ENCODE peak calls at places on chromosomes 13 and 19, in ten cellular contexts. One of them, this sample, is unnamed.

GRCh38 chr19:2016041-2016807 is 710 bp upstream of the BTBD2 start:
- DNase-seq in astrocyte of the spinal cord: peak; percentile 80
- DNase-seq in adrenal gland: peak; percentile 87
- DNase-seq in retinal pigment epithelial cell: no peak
- DNase-seq in AG04450: peak; percentile 63
- DNase-seq in CD8-positive, alpha-beta T cell: peak; percentile 57
- DNase-seq in heart right ventricle: peak; percentile 85
- DNase-seq in endothelial cell of umbilical vein: peak; percentile 42
- DNase-seq in thoracic aorta: peak; percentile 68
- DNase-seq in fibroblast of mammary gland: peak; percentile 86
- DNase-seq in this sample: peak; percentile 63

GRCh38 chr13:99083976-99084375 is 106.1 kb upstream of the DOCK9 start:
- DNase-seq in astrocyte of the spinal cord: no peak
- DNase-seq in endothelial cell of umbilical vein: no peak
- DNase-seq in retinal pigment epithelial cell: no peak
- DNase-seq in AG04450: no peak
- DNase-seq in fibroblast of mammary gland: no peak
- DNase-seq in adrenal gland: no peak
- DNase-seq in thoracic aorta: no peak
- DNase-seq in CD8-positive, alpha-beta T cell: peak; percentile 15
- DNase-seq in heart right ventricle: no peak
- DNase-seq in this sample: no peak

GRCh38 chr19:45462174-45462573 is 5.6 kb upstream of the FOSB start:
- DNase-seq in CD8-positive, alpha-beta T cell: no peak
- DNase-seq in heart right ventricle: no peak
- DNase-seq in adrenal gland: no peak
- DNase-seq in thoracic aorta: no peak
- DNase-seq in astrocyte of the spinal cord: no peak
- DNase-seq in retinal pigment epithelial cell: no peak
- DNase-seq in AG04450: no peak
- DNase-seq in endothelial cell of umbilical vein: no peak
- DNase-seq in fibroblast of mammary gland: no peak
- DNase-seq in this sample: no peak

GRCh38 chr13:91087276-91087675 is 260.2 kb upstream of the MIR17HG start:
- DNase-seq in adrenal gland: no peak
- DNase-seq in retinal pigment epithelial cell: no peak
- DNase-seq in heart right ventricle: no peak
- DNase-seq in fibroblast of mammary gland: no peak
- DNase-seq in astrocyte of the spinal cord: no peak
- DNase-seq in CD8-positive, alpha-beta T cell: no peak
- DNase-seq in thoracic aorta: no peak
- DNase-seq in AG04450: no peak
- DNase-seq in endothelial cell of umbilical vein: no peak
- DNase-seq in this sample: no peak

GRCh38 chr13:42574011-42574410 is at the start of gene TNFSF11:
- DNase-seq in AG04450: no peak
- DNase-seq in adrenal gland: no peak
- DNase-seq in retinal pigment epithelial cell: no peak
- DNase-seq in astrocyte of the spinal cord: no peak
- DNase-seq in heart right ventricle: no peak
- DNase-seq in endothelial cell of umbilical vein: no peak
- DNase-seq in CD8-positive, alpha-beta T cell: no peak
- DNase-seq in thoracic aorta: no peak
- DNase-seq in fibroblast of mammary gland: no peak
- DNase-seq in this sample: no peak

GRCh38 chr19:22622901-22623840 is 11.0 kb upstream of the ZNF492 start:
- DNase-seq in thoracic aorta: no peak
- DNase-seq in CD8-positive, alpha-beta T cell: no peak
- DNase-seq in heart right ventricle: peak; percentile 19
- DNase-seq in adrenal gland: no peak
- DNase-seq in AG04450: no peak
- DNase-seq in retinal pigment epithelial cell: no peak
- DNase-seq in fibroblast of mammary gland: no peak
- DNase-seq in endothelial cell of umbilical vein: no peak
- DNase-seq in astrocyte of the spinal cord: no peak
- DNase-seq in this sample: no peak

GRCh38 chr13:103730407-103730806 is 664.2 kb upstream of the SLC10A2 start:
- DNase-seq in astrocyte of the spinal cord: no peak
- DNase-seq in retinal pigment epithelial cell: no peak
- DNase-seq in CD8-positive, alpha-beta T cell: no peak
- DNase-seq in AG04450: no peak
- DNase-seq in adrenal gland: no peak
- DNase-seq in fibroblast of mammary gland: no peak
- DNase-seq in endothelial cell of umbilical vein: no peak
- DNase-seq in heart right ventricle: peak; percentile 6
- DNase-seq in thoracic aorta: no peak
- DNase-seq in this sample: no peak

GRCh38 chr13:110065780-110066179 is 241.2 kb downstream of the COL4A1 start:
- DNase-seq in astrocyte of the spinal cord: no peak
- DNase-seq in thoracic aorta: no peak
- DNase-seq in endothelial cell of umbilical vein: no peak
- DNase-seq in adrenal gland: no peak
- DNase-seq in fibroblast of mammary gland: no peak
- DNase-seq in CD8-positive, alpha-beta T cell: no peak
- DNase-seq in heart right ventricle: no peak
- DNase-seq in retinal pigment epithelial cell: no peak
- DNase-seq in AG04450: no peak
- DNase-seq in this sample: no peak

GRCh38 chr13:98507060-98507797 is 69.7 kb downstream of the STK24 start:
- DNase-seq in thoracic aorta: no peak
- DNase-seq in astrocyte of the spinal cord: peak; percentile 56
- DNase-seq in heart right ventricle: peak; percentile 80
- DNase-seq in endothelial cell of umbilical vein: peak; percentile 97
- DNase-seq in fibroblast of mammary gland: peak; percentile 27
- DNase-seq in AG04450: no peak
- DNase-seq in CD8-positive, alpha-beta T cell: no peak
- DNase-seq in adrenal gland: peak; percentile 64
- DNase-seq in retinal pigment epithelial cell: peak; percentile 78
- DNase-seq in this sample: no peak

GRCh38 chr13:41842029-41842428 is 118.9 kb downstream of the VWA8 start:
- DNase-seq in endothelial cell of umbilical vein: peak; percentile 51
- DNase-seq in heart right ventricle: no peak
- DNase-seq in adrenal gland: peak; percentile 21
- DNase-seq in CD8-positive, alpha-beta T cell: no peak
- DNase-seq in thoracic aorta: no peak
- DNase-seq in AG04450: no peak
- DNase-seq in retinal pigment epithelial cell: peak; percentile 70
- DNase-seq in fibroblast of mammary gland: no peak
- DNase-seq in astrocyte of the spinal cord: peak; percentile 29
- DNase-seq in this sample: no peak

GRCh38 chr13:92767468-92767867 is 459.1 kb upstream of the GPC6 start:
- DNase-seq in AG04450: no peak
- DNase-seq in adrenal gland: no peak
- DNase-seq in CD8-positive, alpha-beta T cell: no peak
- DNase-seq in astrocyte of the spinal cord: no peak
- DNase-seq in heart right ventricle: no peak
- DNase-seq in fibroblast of mammary gland: no peak
- DNase-seq in retinal pigment epithelial cell: no peak
- DNase-seq in thoracic aorta: no peak
- DNase-seq in endothelial cell of umbilical vein: no peak
- DNase-seq in this sample: no peak

GRCh38 chr13:53206455-53206854 is 177.8 kb downstream of the OLFM4 start:
- DNase-seq in retinal pigment epithelial cell: no peak
- DNase-seq in thoracic aorta: no peak
- DNase-seq in fibroblast of mammary gland: peak; percentile 7
- DNase-seq in adrenal gland: no peak
- DNase-seq in astrocyte of the spinal cord: no peak
- DNase-seq in AG04450: no peak
- DNase-seq in endothelial cell of umbilical vein: no peak
- DNase-seq in heart right ventricle: no peak
- DNase-seq in CD8-positive, alpha-beta T cell: no peak
- DNase-seq in this sample: no peak

GRCh38 chr19:48632692-48633147 is 4.5 kb downstream of the DBP start:
- DNase-seq in retinal pigment epithelial cell: no peak
- DNase-seq in thoracic aorta: no peak
- DNase-seq in CD8-positive, alpha-beta T cell: no peak
- DNase-seq in AG04450: no peak
- DNase-seq in heart right ventricle: no peak
- DNase-seq in endothelial cell of umbilical vein: no peak
- DNase-seq in fibroblast of mammary gland: peak; percentile 64
- DNase-seq in astrocyte of the spinal cord: no peak
- DNase-seq in adrenal gland: peak; percentile 74
- DNase-seq in this sample: no peak

GRCh38 chr13:21149568-21149967 is 26.8 kb downstream of the SKA3 start:
- DNase-seq in fibroblast of mammary gland: no peak
- DNase-seq in retinal pigment epithelial cell: no peak
- DNase-seq in endothelial cell of umbilical vein: no peak
- DNase-seq in AG04450: no peak
- DNase-seq in thoracic aorta: no peak
- DNase-seq in CD8-positive, alpha-beta T cell: no peak
- DNase-seq in astrocyte of the spinal cord: peak; percentile 18
- DNase-seq in adrenal gland: no peak
- DNase-seq in heart right ventricle: no peak
- DNase-seq in this sample: no peak

GRCh38 chr13:65710514-65710913 is 1519.6 kb downstream of the PCDH9 start:
- DNase-seq in endothelial cell of umbilical vein: no peak
- DNase-seq in heart right ventricle: no peak
- DNase-seq in fibroblast of mammary gland: no peak
- DNase-seq in AG04450: no peak
- DNase-seq in astrocyte of the spinal cord: no peak
- DNase-seq in CD8-positive, alpha-beta T cell: no peak
- DNase-seq in thoracic aorta: no peak
- DNase-seq in retinal pigment epithelial cell: no peak
- DNase-seq in adrenal gland: no peak
- DNase-seq in this sample: no peak

GRCh38 chr19:14497347-14497921 is 1.5 kb upstream of the GIPC1 start:
- DNase-seq in adrenal gland: peak; percentile 48
- DNase-seq in astrocyte of the spinal cord: no peak
- DNase-seq in AG04450: no peak
- DNase-seq in endothelial cell of umbilical vein: peak; percentile 59
- DNase-seq in thoracic aorta: no peak
- DNase-seq in fibroblast of mammary gland: no peak
- DNase-seq in retinal pigment epithelial cell: no peak
- DNase-seq in CD8-positive, alpha-beta T cell: no peak
- DNase-seq in heart right ventricle: no peak
- DNase-seq in this sample: no peak

GRCh38 chr13:78602561-78603239 is 652 bp downstream of the POU4F1 start:
- DNase-seq in thoracic aorta: no peak
- DNase-seq in endothelial cell of umbilical vein: no peak
- DNase-seq in AG04450: no peak
- DNase-seq in heart right ventricle: no peak
- DNase-seq in CD8-positive, alpha-beta T cell: no peak
- DNase-seq in fibroblast of mammary gland: no peak
- DNase-seq in adrenal gland: no peak
- DNase-seq in astrocyte of the spinal cord: no peak
- DNase-seq in retinal pigment epithelial cell: no peak
- DNase-seq in this sample: no peak

GRCh38 chr13:20505405-20506366 is 20.0 kb downstream of the CRYL1 start:
- DNase-seq in fibroblast of mammary gland: no peak
- DNase-seq in endothelial cell of umbilical vein: peak; percentile 60
- DNase-seq in astrocyte of the spinal cord: no peak
- DNase-seq in adrenal gland: no peak
- DNase-seq in CD8-positive, alpha-beta T cell: no peak
- DNase-seq in thoracic aorta: no peak
- DNase-seq in heart right ventricle: no peak
- DNase-seq in retinal pigment epithelial cell: peak; percentile 46
- DNase-seq in AG04450: no peak
- DNase-seq in this sample: no peak

DNA sequence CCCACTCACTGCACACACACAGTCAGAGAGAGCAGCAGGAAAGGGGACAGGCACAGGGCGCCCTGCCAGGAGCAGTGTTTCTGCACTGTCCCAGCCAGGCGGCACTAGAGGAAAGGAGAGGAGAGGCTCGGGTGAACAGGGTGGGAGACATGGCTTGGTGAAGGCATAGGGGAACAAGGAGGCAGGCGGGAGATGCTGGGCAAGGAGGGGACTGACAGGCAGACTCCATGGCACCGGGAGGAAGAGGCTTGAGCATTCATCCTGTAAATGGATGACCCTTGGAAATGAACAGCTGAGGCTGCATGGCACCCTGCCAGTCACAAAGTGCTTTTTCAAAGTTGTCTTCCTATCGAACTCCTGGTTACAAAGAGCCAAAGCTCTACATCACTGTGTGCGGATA is 22.5 kb downstream of the MED26 start:
- DNase-seq in heart right ventricle: no peak
- DNase-seq in astrocyte of the spinal cord: no peak
- DNase-seq in retinal pigment epithelial cell: no peak
- DNase-seq in thoracic aorta: no peak
- DNase-seq in AG04450: no peak
- DNase-seq in endothelial cell of umbilical vein: peak; percentile 32
- DNase-seq in adrenal gland: peak; percentile 71
- DNase-seq in fibroblast of mammary gland: no peak
- DNase-seq in CD8-positive, alpha-beta T cell: no peak
- DNase-seq in this sample: no peak
- TF ChIP-seq CTCF in heart right ventricle: peak; percentile 52
- TF ChIP-seq CTCF in astrocyte of the spinal cord: no peak
- TF ChIP-seq CTCF in retinal pigment epithelial cell: no peak
- TF ChIP-seq CTCF in thoracic aorta: no peak
- TF ChIP-seq CTCF in AG04450: no peak
- TF ChIP-seq CTCF in endothelial cell of umbilical vein: no peak
- TF ChIP-seq CTCF in adrenal gland: peak; percentile 33
- TF ChIP-seq CTCF in fibroblast of mammary gland: no peak
- TF ChIP-seq CTCF in CD8-positive, alpha-beta T cell: no peak
- TF ChIP-seq CTCF in this sample: no peak

GRCh38 chr19:49933643-49934042 is 4.3 kb upstream of the NUP62 start:
- DNase-seq in AG04450: no peak
- DNase-seq in astrocyte of the spinal cord: no peak
- DNase-seq in heart right ventricle: no peak
- DNase-seq in retinal pigment epithelial cell: no peak
- DNase-seq in CD8-positive, alpha-beta T cell: no peak
- DNase-seq in fibroblast of mammary gland: no peak
- DNase-seq in endothelial cell of umbilical vein: no peak
- DNase-seq in adrenal gland: peak; percentile 62
- DNase-seq in thoracic aorta: no peak
- DNase-seq in this sample: no peak
- H3K4me3 ChIP-seq in AG04450: no peak overlapping the region
- H3K4me3 ChIP-seq in astrocyte of the spinal cord: no peak overlapping the region
- H3K4me3 ChIP-seq in heart right ventricle: no peak overlapping the region
- H3K4me3 ChIP-seq in retinal pigment epithelial cell: no peak overlapping the region
- H3K4me3 ChIP-seq in CD8-positive, alpha-beta T cell: no peak overlapping the region
- H3K4me3 ChIP-seq in fibroblast of mammary gland: no peak overlapping the region
- H3K4me3 ChIP-seq in endothelial cell of umbilical vein: no peak overlapping the region
- H3K4me3 ChIP-seq in adrenal gland: no peak overlapping the region
- H3K4me3 ChIP-seq in thoracic aorta: no peak overlapping the region
- H3K4me3 ChIP-seq in this sample: no peak overlapping the region

DNA sequence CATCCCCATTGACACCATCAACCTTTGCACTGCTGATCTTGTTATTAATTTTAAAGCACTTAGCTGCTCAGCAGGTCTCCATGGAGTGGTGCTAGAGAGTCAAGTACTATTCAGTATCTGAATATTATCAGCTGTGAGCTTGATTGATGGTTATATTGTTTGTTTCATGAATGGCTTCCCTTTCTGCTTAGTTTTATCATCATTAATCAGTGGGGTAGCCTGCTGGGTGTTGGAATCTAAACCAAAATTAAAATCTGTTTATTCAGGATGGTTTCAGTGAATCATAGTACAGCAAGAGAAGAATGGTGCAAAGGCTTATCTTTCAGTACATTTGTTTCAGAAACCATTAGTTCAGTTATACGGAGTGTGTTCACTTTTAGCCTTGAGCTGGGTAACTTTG is 42.5 kb upstream of the SCEL start:
- DNase-seq in adrenal gland: peak; percentile 48
- DNase-seq in retinal pigment epithelial cell: no peak
- DNase-seq in astrocyte of the spinal cord: peak; percentile 33
- DNase-seq in AG04450: no peak
- DNase-seq in endothelial cell of umbilical vein: peak; percentile 96
- DNase-seq in fibroblast of mammary gland: peak; percentile 51
- DNase-seq in thoracic aorta: no peak
- DNase-seq in heart right ventricle: no peak
- DNase-seq in CD8-positive, alpha-beta T cell: no peak
- DNase-seq in this sample: no peak
- TF ChIP-seq CTCF in adrenal gland: peak; percentile 68
- TF ChIP-seq CTCF in retinal pigment epithelial cell: peak; percentile 71
- TF ChIP-seq CTCF in astrocyte of the spinal cord: peak; percentile 68
- TF ChIP-seq CTCF in AG04450: peak; percentile 11
- TF ChIP-seq CTCF in endothelial cell of umbilical vein: peak; percentile 60
- TF ChIP-seq CTCF in fibroblast of mammary gland: peak; percentile 62
- TF ChIP-seq CTCF in thoracic aorta: no peak
- TF ChIP-seq CTCF in heart right ventricle: peak; percentile 64
- TF ChIP-seq CTCF in CD8-positive, alpha-beta T cell: no peak
- TF ChIP-seq CTCF in this sample: peak; percentile 60

GRCh38 chr19:33175156-33175782 is 18.9 kb upstream of the LRP3 start:
- DNase-seq in thoracic aorta: no peak
- DNase-seq in fibroblast of mammary gland: no peak
- DNase-seq in heart right ventricle: no peak
- DNase-seq in endothelial cell of umbilical vein: no peak
- DNase-seq in adrenal gland: no peak
- DNase-seq in AG04450: no peak
- DNase-seq in CD8-positive, alpha-beta T cell: no peak
- DNase-seq in astrocyte of the spinal cord: no peak
- DNase-seq in retinal pigment epithelial cell: no peak
- DNase-seq in this sample: no peak
- H3K4me3 ChIP-seq in thoracic aorta: no peak overlapping the region
- H3K4me3 ChIP-seq in fibroblast of mammary gland: no peak overlapping the region
- H3K4me3 ChIP-seq in heart right ventricle: no peak overlapping the region
- H3K4me3 ChIP-seq in endothelial cell of umbilical vein: no peak overlapping the region
- H3K4me3 ChIP-seq in adrenal gland: no peak overlapping the region
- H3K4me3 ChIP-seq in AG04450: peak overlapping the region; percentile 82
- H3K4me3 ChIP-seq in CD8-positive, alpha-beta T cell: peak overlapping the region; percentile 78
- H3K4me3 ChIP-seq in astrocyte of the spinal cord: no peak overlapping the region
- H3K4me3 ChIP-seq in retinal pigment epithelial cell: peak overlapping the region; percentile 77
- H3K4me3 ChIP-seq in this sample: peak overlapping the region; percentile 67

This sample was measured in GM12864.